ENCODE peak calls at places on chromosomes 4 and X, in seven cellular contexts. U is RWPE1, M is H9, B is left ventricle myocardium inferior, X is adrenal gland, D is K562, T is astrocyte. L is an unnamed sample.

GRCh38 chrX:71623714-71624113 is 5.4 kb upstream of the CXCR3 start:
- DNase-seq in U (no peak), M (no peak), B (no peak), X (no peak), D (no peak), T (no peak), L (no peak)

GRCh38 chrX:80810365-80810978 is 795 bp upstream of the BRWD3 start:
- DNase-seq in U (peak; percentile 1), M (no peak), B (no peak), X (no peak), D (peak; percentile 3), T (no peak), L (no peak)

GRCh38 chrX:133745361-133745760 is 240.0 kb downstream of the GPC3 start:
- DNase-seq in U (no peak), M (no peak), B (no peak), X (no peak), D (no peak), T (no peak), L (no peak)

GRCh38 chrX:20046864-20047263 is 56.0 kb upstream of the BCLAF3 start:
- DNase-seq in U (no peak), M (no peak), B (no peak), X (no peak), D (no peak), T (no peak), L (no peak)

GRCh38 chr4:34649716-34650115 is 1594.6 kb downstream of the ARAP2 start:
- DNase-seq in U (no peak), M (no peak), B (no peak), X (no peak), D (no peak), T (no peak), L (no peak)

GRCh38 chrX:4043951-4044350 is 330.5 kb upstream of the PRKX start:
- DNase-seq in U (no peak), M (no peak), B (no peak), X (no peak), D (no peak), T (no peak), L (no peak)

GRCh38 chr4:143512978-143513313 is 556 bp upstream of the SMARCA5 start:
- DNase-seq in U (no peak), M (no peak), B (no peak), X (no peak), D (no peak), T (peak; percentile 83), L (no peak)

GRCh38 chrX:146456058-146456457 is 353.5 kb upstream of the CXorf51B start:
- DNase-seq in U (no peak), M (no peak), B (no peak), X (no peak), D (no peak), T (no peak), L (no peak)

GRCh38 chr4:8906668-8906970 is 35.0 kb upstream of the HMX1 start:
- DNase-seq in U (no peak), M (no peak), B (no peak), X (no peak), D (no peak), T (no peak), L (peak; percentile 36)

GRCh38 chr4:33037464-33037863 is 2317.3 kb downstream of the PCDH7 start:
- DNase-seq in U (no peak), M (peak; percentile 31), B (no peak), X (no peak), D (no peak), T (no peak), L (no peak)

GRCh38 chr4:73979407-73979806 is 2.4 kb downstream of the PF4 start:
- DNase-seq in U (no peak), M (no peak), B (no peak), X (no peak), D (no peak), T (no peak), L (no peak)

GRCh38 chr4:149631629-149632028 is 184.0 kb downstream of the IQCM start:
- DNase-seq in U (no peak), M (no peak), B (no peak), X (no peak), D (no peak), T (no peak), L (no peak)

GRCh38 chr4:149465941-149466340 is 349.7 kb downstream of the IQCM start:
- DNase-seq in U (peak; percentile 31), M (no peak), B (no peak), X (no peak), D (no peak), T (peak; percentile 74), L (no peak)

GRCh38 chr4:52051615-52052474 is 741 bp downstream of the SPATA18 start:
- DNase-seq in U (peak; percentile 96), M (peak; percentile 94), B (peak; percentile 74), X (peak; percentile 85), D (no peak), T (peak; percentile 88), L (peak; percentile 80)

GRCh38 chr4:5753766-5754528 is 42.9 kb downstream of the EVC start:
- DNase-seq in U (peak; percentile 70), M (no peak), B (no peak), X (peak; percentile 25), D (no peak), T (peak; percentile 89), L (no peak)

GRCh38 chr4:866761-867390 is 40.9 kb upstream of the CPLX1 start:
- DNase-seq in U (peak; percentile 47), M (no peak), B (no peak), X (no peak), D (no peak), T (peak; percentile 49), L (no peak)

GRCh38 chr4:20916106-20916505 is 215.8 kb downstream of the PACRGL start:
- DNase-seq in U (no peak), M (no peak), B (no peak), X (no peak), D (no peak), T (peak; percentile 0), L (no peak)

GRCh38 chr4:75922588-75922987 is 18.2 kb downstream of the NAAA start:
- DNase-seq in U (no peak), M (no peak), B (no peak), X (no peak), D (no peak), T (no peak), L (no peak)

GRCh38 chr4:39083164-39083563 is 21.1 kb downstream of the KLHL5 start:
- DNase-seq in U (peak; percentile 10), M (no peak), B (no peak), X (no peak), D (no peak), T (peak; percentile 68), L (no peak)

GRCh38 chrX:23373129-23373804 is 38.6 kb downstream of the PTCHD1 start:
- DNase-seq in U (peak; percentile 38), M (no peak), B (no peak), X (no peak), D (no peak), T (peak; percentile 86), L (no peak)

GRCh38 chr4:41757521-41758156 is 9.1 kb upstream of the PHOX2B start:
- DNase-seq in U (no peak), M (peak; percentile 32), B (no peak), X (no peak), D (no peak), T (no peak), L (no peak)

GRCh38 chr4:185991750-185992149 is 77.2 kb upstream of the TLR3 start:
- DNase-seq in U (no peak), M (no peak), B (no peak), X (no peak), D (no peak), T (no peak), L (no peak)

GRCh38 chr4:164977243-164978164 is at the start of gene TRIM61:
- DNase-seq in U (no peak), M (peak; percentile 44), B (peak; percentile 74), X (peak; percentile 58), D (no peak), T (peak; percentile 15), L (no peak)

GRCh38 chrX:153611298-153612095 is 12.6 kb upstream of the CCNQ start:
- DNase-seq in U (no peak), M (no peak), B (no peak), X (no peak), D (no peak), T (no peak), L (peak; percentile 58)
- TF ChIP-seq CTCF in U (no peak), M (no peak), B (no peak), X (no peak), D (no peak), T (no peak), L (no peak)

GRCh38 chr4:58602022-58602421 is 1491.8 kb upstream of the IGFBP7 start:
- DNase-seq in U (no peak), M (no peak), B (no peak), X (no peak), D (no peak), T (no peak), L (no peak)

GRCh38 chr4:58603951-58604350 is 1493.8 kb upstream of the IGFBP7 start:
- DNase-seq in U (no peak), M (no peak), B (no peak), X (no peak), D (no peak), T (no peak), L (no peak)

GRCh38 chr4:58602701-58603359 is 1492.6 kb upstream of the IGFBP7 start:
- DNase-seq in U (no peak), M (no peak), B (no peak), X (no peak), D (no peak), T (no peak), L (no peak)

GRCh38 chr4:58600290-58600689 is 1490.1 kb upstream of the IGFBP7 start:
- DNase-seq in U (no peak), M (peak; percentile 31), B (no peak), X (no peak), D (no peak), T (no peak), L (no peak)
- H3K27ac ChIP-seq in U (no peak overlapping the region), M (peak overlapping the region; percentile 66), B (no peak overlapping the region), X (no peak overlapping the region), D (no peak overlapping the region), T (no peak overlapping the region), L (no peak overlapping the region)

DNA sequence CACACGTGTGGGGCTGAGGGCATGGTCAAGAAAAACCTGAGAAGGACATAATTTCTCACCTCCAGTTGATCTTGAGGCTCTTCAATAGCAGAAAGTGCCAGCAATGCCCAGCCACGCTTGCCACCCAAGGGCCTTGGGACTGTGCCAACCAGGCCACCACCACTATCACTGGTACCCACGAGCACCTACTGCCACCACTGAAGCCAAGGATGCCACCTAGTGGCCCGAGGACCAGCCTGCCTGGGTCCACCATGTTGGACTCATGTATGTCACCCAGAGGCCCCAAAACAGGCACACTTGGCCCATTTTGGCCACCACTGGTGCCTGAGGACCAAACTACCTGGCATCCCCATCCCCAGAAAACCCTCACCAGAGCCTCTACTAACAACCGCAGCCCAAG is 191.8 kb downstream of the ADAM29 start:
- DNase-seq in U (no peak), M (peak; percentile 46), B (no peak), X (no peak), D (no peak), T (no peak), L (no peak)
- TF ChIP-seq CTCF in U (no peak), M (peak; percentile 60), B (no peak), X (no peak), D (no peak), T (no peak), L (no peak)

GRCh38 chr4:61853041-61853440 is 652.9 kb downstream of the ADGRL3 start:
- DNase-seq in U (no peak), M (peak; percentile 70), B (no peak), X (no peak), D (no peak), T (no peak), L (no peak)

DNA sequence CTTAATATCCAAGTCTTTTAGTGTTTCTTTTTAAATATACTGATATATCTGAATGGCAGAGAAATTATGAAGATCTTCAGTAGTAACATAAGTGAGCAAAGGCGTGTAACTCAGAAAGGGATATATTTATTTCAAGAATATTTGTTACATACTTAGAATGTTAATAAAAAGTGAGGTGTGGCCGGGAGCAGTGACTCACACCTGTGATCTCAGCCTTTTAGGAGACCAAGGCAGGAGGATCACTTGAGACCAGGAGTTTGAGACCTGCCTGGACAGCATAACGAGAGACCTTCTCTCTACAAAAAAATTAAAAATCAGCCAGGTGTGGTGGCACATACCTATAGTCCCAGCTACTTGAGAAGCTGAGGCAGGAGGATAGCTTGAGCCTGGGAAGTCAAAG is 651.0 kb downstream of the ADGRL3 start:
- DNase-seq in U (no peak), M (no peak), B (no peak), X (no peak), D (no peak), T (no peak), L (no peak)
- H3K27ac ChIP-seq in U (no peak overlapping the region), M (no peak overlapping the region), B (no peak overlapping the region), X (no peak overlapping the region), D (no peak overlapping the region), T (no peak overlapping the region), L (no peak overlapping the region)